ENCODE peak calls at places on chromosomes 4 and X, in four cellular contexts. O is HCT116, I is SK-N-SH, K is H1. Y is an unnamed sample.

GRCh38 chr4:93786149-93786548 is 42.4 kb upstream of the ATOH1 start:
- DNase-seq in O (no peak), I (no peak), K (no peak), Y (no peak)

GRCh38 chr4:156346959-156347385 is 393.3 kb upstream of the CTSO start:
- DNase-seq in O (peak), I (no peak), K (no peak), Y (no peak)

GRCh38 chr4:102139132-102139573 is 206.1 kb downstream of the SLC39A8 start:
- DNase-seq in O (peak), I (no peak), K (no peak), Y (no peak)

GRCh38 chrX:45852884-45853283 is 652.2 kb upstream of the DIPK2B start:
- DNase-seq in O (no peak), I (no peak), K (no peak), Y (no peak)

GRCh38 chr4:1047976-1048780 is 36.8 kb downstream of the FGFRL1 start:
- DNase-seq in O (no peak), I (peak), K (peak), Y (no peak)

GRCh38 chr4:83054928-83055327 is 19.9 kb downstream of the COPS4 start:
- DNase-seq in O (peak), I (peak), K (no peak), Y (no peak)

GRCh38 chr4:129526812-129527211 is 430.9 kb downstream of the C4orf33 start:
- DNase-seq in O (peak), I (peak), K (no peak), Y (no peak)

GRCh38 chrX:30525732-30526131 is 51.8 kb downstream of the TASL start:
- DNase-seq in O (no peak), I (no peak), K (no peak), Y (no peak)

GRCh38 chr4:109118635-109119034 is 183.8 kb downstream of the COL25A1 start:
- DNase-seq in O (no peak), I (no peak), K (no peak), Y (no peak)

GRCh38 chrX:78708171-78708570 is 39.3 kb upstream of the LPAR4 start:
- DNase-seq in O (no peak), I (peak), K (peak), Y (no peak)

GRCh38 chr4:56768772-56769171 is 52.7 kb downstream of the SPINK2 start:
- DNase-seq in O (no peak), I (no peak), K (no peak), Y (no peak)

GRCh38 chr4:19532120-19532848 is 719.4 kb upstream of the SLIT2 start:
- DNase-seq in O (no peak), I (no peak), K (no peak), Y (no peak)

GRCh38 chr4:39814403-39815185 is 116.7 kb downstream of the UBE2K start:
- DNase-seq in O (peak), I (peak), K (no peak), Y (no peak)
- H2AFZ ChIP-seq in O (no peak), I (no peak), K (no peak), Y (no peak)

DNA sequence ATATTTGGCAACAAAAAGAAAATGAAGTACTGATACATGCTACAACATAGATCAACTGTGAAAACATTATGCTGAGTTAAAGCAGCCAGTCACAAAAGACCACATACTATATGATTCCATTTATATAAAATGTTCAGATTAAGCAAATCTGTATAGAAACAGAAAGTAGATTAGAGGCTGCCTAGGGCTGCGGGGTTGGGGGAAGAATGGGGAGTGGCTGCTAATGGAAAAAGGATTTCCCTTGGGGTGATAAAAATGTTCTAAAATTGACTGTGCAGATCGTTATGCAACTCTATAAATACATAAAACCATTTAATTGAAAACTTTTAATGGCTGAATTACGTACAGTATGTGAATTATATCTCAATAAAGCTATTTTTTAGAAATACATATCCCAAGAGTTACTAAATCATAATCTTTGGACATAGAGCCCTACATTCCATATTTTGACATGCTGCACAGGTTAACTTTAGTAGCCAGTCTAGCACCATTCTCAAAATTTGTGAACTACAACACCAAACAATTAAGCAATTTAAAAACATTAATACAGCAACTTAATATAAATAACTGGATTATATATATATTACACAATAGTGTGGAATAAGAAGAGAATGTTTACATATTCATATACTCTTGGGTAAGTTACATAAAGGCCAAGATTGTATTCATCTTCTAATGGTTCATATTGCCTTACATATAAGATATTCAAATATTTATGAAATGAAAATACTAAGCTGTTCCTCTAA is 46.6 kb downstream of the NEK1 start:
- DNase-seq in O (no peak), I (no peak), K (no peak), Y (no peak)
- TF ChIP-seq SIN3A in O (no peak), I (no peak), K (no peak), Y (no peak)

GRCh38 chr4:95606739-95607138 is 58.0 kb upstream of the UNC5C start:
- DNase-seq in O (no peak), I (no peak), K (no peak), Y (no peak)

GRCh38 chr4:95601342-95601741 is 52.6 kb upstream of the UNC5C start:
- DNase-seq in O (no peak), I (no peak), K (no peak), Y (no peak)

GRCh38 chr4:95603393-95603792 is 54.6 kb upstream of the UNC5C start:
- DNase-seq in O (no peak), I (no peak), K (no peak), Y (no peak)

GRCh38 chr4:95599777-95600436 is 51.1 kb upstream of the UNC5C start:
- DNase-seq in O (no peak), I (no peak), K (no peak), Y (peak)

GRCh38 chr4:95602872-95603271 is 54.1 kb upstream of the UNC5C start:
- DNase-seq in O (no peak), I (no peak), K (no peak), Y (no peak)
- H2AFZ ChIP-seq in O (no peak), I (no peak), K (no peak), Y (no peak)

DNA sequence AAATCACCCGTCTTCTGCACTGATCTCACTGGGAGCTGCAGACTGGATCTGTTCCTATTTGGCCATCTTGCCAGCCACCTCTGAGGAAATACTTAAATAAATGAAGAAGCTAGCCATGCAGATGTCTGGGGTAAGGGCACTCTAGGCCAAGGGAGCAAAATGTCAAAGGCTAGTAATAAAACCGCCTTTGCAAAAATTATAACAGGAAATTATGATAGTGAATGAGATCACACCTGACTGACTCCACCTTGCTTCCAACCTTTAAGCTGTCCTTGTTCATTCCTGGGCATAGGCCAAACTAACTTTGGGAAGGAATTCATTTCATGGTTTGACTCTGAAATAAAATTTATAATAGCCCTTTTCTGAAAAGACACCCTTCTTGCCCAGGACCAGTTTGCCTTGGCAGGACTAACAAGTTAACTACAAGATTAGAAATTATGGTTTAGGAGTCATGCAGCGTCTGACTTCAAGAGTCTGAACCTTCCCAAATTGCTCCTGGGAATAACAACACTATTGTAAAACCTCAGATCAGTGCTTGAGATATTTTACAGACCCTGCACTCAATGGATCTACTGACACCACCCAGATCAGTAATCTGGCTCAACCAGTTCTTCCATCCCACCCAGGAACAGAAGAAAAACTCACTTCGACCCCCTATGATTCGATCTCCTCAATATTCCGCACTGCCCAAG is 246.9 kb upstream of the HDX start:
- DNase-seq in O (no peak), I (no peak), K (no peak), Y (no peak)
- TF ChIP-seq SIN3A in O (no peak), I (no peak), K (no peak), Y (no peak)

GRCh38 chr4:25178838-25179261 is 18.6 kb upstream of the SEPSECS start:
- DNase-seq in O (no peak), I (no peak), K (no peak), Y (no peak)

GRCh38 chr4:25171451-25171850 is 11.2 kb upstream of the SEPSECS start:
- DNase-seq in O (no peak), I (no peak), K (no peak), Y (no peak)

GRCh38 chr4:25177147-25177546 is 16.9 kb upstream of the SEPSECS start:
- DNase-seq in O (no peak), I (no peak), K (no peak), Y (no peak)

GRCh38 chr4:25172964-25173917 is 13.0 kb upstream of the SEPSECS start:
- DNase-seq in O (peak), I (no peak), K (no peak), Y (no peak)

GRCh38 chr4:25174674-25175073 is 14.4 kb upstream of the SEPSECS start:
- DNase-seq in O (no peak), I (no peak), K (no peak), Y (no peak)
- H2AFZ ChIP-seq in O (no peak), I (no peak), K (no peak), Y (no peak)

Y was measured in GM12878.